ENCODE peak calls at places on chromosomes 11 and 22, in four cellular contexts. Y is tibial artery; T is CD8-positive, alpha-beta T cell; C is brain microvascular endothelial cell. V is an unnamed sample. For H3K27me3, the result is how much of the 10 kb centered on the place peaks cover.

GRCh38 chr11:117408356-117408755 is 80.7 kb downstream of the CEP164 start:
- DNase-seq in Y (no peak), T (no peak), C (no peak), V (no peak)

GRCh38 chr11:11296434-11296833 is 56.6 kb downstream of the CSNK2A3 start:
- DNase-seq in C (no peak), T (no peak), Y (no peak), V (no peak)

GRCh38 chr11:26947379-26947844 is 46.5 kb upstream of the FIBIN start:
- DNase-seq in T (no peak), Y (peak), C (peak), V (peak)

GRCh38 chr22:38012604-38013072 is 28.3 kb upstream of the SOX10 start:
- DNase-seq in C (peak), Y (no peak), T (no peak), V (no peak)

GRCh38 chr22:33908201-33909074 is 11.8 kb downstream of the LARGE1 start:
- DNase-seq in C (no peak), Y (no peak), T (no peak), V (no peak)

GRCh38 chr11:43404836-43405479 is 46.2 kb downstream of the TTC17 start:
- DNase-seq in T (no peak), Y (no peak), C (no peak), V (no peak)

GRCh38 chr22:30290318-30290678 is 993 bp upstream of the CASTOR1 start:
- DNase-seq in Y (peak), C (no peak), T (no peak), V (no peak)

GRCh38 chr11:67006029-67006884 is 16.7 kb upstream of the SYT12 start:
- DNase-seq in Y (peak), T (no peak), C (no peak), V (peak)

GRCh38 chr11:111911563-111912401 is at the start of gene CRYAB:
- DNase-seq in T (no peak), C (peak), Y (peak), V (peak)

GRCh38 chr22:35276019-35276418 is 18.7 kb downstream of the HMGXB4 start:
- DNase-seq in C (no peak), Y (no peak), T (no peak), V (no peak)

GRCh38 chr11:42013656-42014201 is 554.3 kb upstream of the LRRC4C start:
- DNase-seq in C (peak), Y (no peak), T (no peak), V (no peak)

GRCh38 chr22:46024136-46024840 is 47.3 kb upstream of the WNT7B start:
- DNase-seq in T (no peak), Y (no peak), C (no peak), V (no peak)

GRCh38 chr11:67439321-67440228 is 2.1 kb upstream of the PTPRCAP start:
- DNase-seq in Y (no peak), T (peak), C (no peak), V (peak)

GRCh38 chr11:44985721-44986120 is 35.0 kb upstream of the TP53I11 start:
- DNase-seq in T (no peak), C (no peak), Y (no peak), V (no peak)

GRCh38 chr11:2210366-2211112 is 38.9 kb upstream of the TH start:
- DNase-seq in Y (peak), C (no peak), T (peak), V (no peak)
- H3K27me3 ChIP-seq in Y (under half), C (under half), T (under half), V (under half)

DNA sequence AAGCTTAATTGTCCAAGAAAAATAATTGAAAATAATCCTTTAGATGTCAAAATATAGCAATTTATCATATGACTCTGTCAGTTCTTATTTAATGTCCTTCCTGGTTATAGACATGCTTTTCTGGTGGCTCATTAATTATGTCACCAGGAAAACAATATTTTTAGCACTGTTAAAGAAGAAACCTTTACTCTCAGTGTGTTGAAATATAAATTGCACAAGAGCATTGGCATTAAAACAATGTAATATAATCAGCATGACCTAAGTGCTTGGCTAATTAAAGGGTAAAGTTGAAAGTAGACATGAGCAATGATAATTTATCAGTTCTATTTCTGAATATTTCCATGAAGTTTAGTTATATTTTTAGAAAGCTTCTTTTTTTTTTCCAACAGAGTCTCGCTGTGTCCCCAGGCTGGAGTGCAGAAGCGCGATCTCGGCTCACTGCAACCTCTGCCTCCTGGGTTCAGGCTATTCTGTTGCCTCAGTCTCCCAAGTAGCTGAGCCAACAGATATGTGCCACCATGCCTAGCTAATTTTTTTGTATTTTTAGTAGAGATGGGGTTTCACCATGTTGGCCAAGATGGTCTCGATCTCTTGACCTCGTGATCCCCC is 232.3 kb downstream of the JRKL start:
- DNase-seq in C (no peak), T (no peak), Y (no peak), V (no peak)
- H3K27me3 ChIP-seq in C (under half), T (under half), Y (under half), V (under half)

GRCh38 chr22:47620391-47620790 is 857.9 kb downstream of the TBC1D22A start:
- DNase-seq in C (no peak), T (peak), Y (no peak), V (no peak)

GRCh38 chr22:47618180-47618579 is 855.7 kb downstream of the TBC1D22A start:
- DNase-seq in Y (no peak), T (no peak), C (no peak), V (no peak)

GRCh38 chr22:47618611-47619010 is 856.2 kb downstream of the TBC1D22A start:
- DNase-seq in Y (no peak), T (no peak), C (no peak), V (no peak)

GRCh38 chr22:47621253-47621652 is 858.8 kb downstream of the TBC1D22A start:
- DNase-seq in T (peak), Y (no peak), C (no peak), V (no peak)

GRCh38 chr22:47619631-47620030 is 857.2 kb downstream of the TBC1D22A start:
- DNase-seq in T (peak), C (no peak), Y (no peak), V (no peak)
- H3K27me3 ChIP-seq in T (under half), C (under half), Y (under half), V (under half)

DNA sequence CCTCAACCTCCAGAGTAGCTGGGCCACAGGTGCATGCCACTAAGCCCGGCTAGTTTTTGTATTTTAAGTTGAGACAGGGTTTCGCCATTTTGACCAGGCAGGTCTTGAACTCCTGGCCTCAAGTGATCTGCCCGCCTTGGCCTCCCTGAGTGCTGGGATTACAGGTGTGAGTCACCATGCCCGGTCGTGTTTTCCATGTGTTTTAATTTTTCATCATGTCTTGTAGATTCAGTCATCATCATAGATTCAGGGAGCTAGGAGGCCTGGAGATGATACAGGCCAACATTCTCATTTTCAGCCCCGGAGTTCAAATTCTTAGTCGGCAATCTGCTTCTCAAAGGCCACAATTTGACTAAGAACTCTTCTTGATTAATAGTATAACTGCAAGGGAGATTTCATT is 73.5 kb upstream of the GRAMD1B start:
- DNase-seq in T (no peak), C (no peak), Y (no peak), V (no peak)
- H3K27me3 ChIP-seq in T (under half), C (under half), Y (under half), V (under half)

GRCh38 chr11:72242141-72242540 is 1.8 kb downstream of the PHOX2A start:
- DNase-seq in C (no peak), Y (no peak), T (no peak), V (no peak)

GRCh38 chr11:72241290-72241781 is 2.6 kb downstream of the PHOX2A start:
- DNase-seq in Y (no peak), T (no peak), C (no peak), V (no peak)

GRCh38 chr11:72244317-72245231 is 598 bp upstream of the PHOX2A start:
- DNase-seq in C (no peak), Y (no peak), T (no peak), V (no peak)

GRCh38 chr11:72243567-72244316 is at the start of gene PHOX2A:
- DNase-seq in C (no peak), T (no peak), Y (no peak), V (no peak)

DNA sequence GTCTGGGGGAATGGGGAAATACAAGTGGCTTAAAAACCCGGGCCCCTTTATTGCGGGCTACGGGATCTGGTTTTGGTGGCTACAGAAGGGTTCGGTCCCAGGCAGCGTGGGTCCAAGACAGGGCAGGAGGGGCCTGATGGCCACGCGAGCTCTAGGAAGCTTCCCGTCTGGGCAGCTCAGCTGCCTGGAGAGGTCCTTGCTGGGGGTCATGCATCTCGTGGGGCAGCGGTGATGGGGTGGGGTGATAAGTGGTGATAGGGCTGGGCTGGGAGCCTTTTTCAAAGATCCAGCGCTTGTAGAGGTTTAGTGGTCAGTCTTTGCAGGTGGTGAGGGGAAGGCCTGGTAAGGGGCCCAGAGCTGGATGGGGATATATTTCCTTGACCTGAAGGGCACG is 806 bp downstream of the PHOX2A start:
- DNase-seq in C (no peak), T (no peak), Y (no peak), V (no peak)
- H3K27me3 ChIP-seq in C (half or more), T (under half), Y (half or more), V (under half)

DNA sequence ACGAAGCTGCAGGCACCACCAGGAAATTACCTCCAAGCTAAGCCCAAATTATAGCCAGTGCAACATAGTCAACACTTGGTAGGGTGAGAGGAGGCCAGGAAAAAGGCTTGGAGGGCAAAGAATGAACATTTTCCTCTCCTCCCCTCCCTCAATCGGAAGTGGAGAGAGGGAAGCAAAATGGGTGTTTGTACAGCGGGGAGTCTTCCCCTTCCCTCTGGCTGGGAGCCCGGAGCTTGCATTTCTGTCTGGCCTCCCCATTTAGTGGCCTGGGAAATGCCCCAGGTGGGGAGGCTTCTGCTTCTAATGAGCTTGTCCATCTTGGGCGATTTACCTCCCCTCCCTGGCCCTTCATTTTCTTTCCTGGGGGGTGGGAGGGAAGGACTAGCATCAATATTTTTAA is 29.8 kb upstream of the IGSF9B start:
- DNase-seq in C (no peak), Y (no peak), T (no peak), V (no peak)
- H3K27me3 ChIP-seq in C (under half), Y (under half), T (under half), V (under half)

GRCh38 chr11:12695221-12695794 is 21.1 kb downstream of the TEAD1 start:
- DNase-seq in Y (no peak), C (no peak), T (no peak), V (no peak)

GRCh38 chr11:12692238-12693074 is 18.2 kb downstream of the TEAD1 start:
- DNase-seq in Y (peak), C (peak), T (no peak), V (peak)

GRCh38 chr11:12693485-12694181 is 19.4 kb downstream of the TEAD1 start:
- DNase-seq in C (peak), Y (peak), T (no peak), V (peak)

GRCh38 chr11:12693075-12693473 is 18.9 kb downstream of the TEAD1 start:
- DNase-seq in T (no peak), C (no peak), Y (no peak), V (no peak)

DNA sequence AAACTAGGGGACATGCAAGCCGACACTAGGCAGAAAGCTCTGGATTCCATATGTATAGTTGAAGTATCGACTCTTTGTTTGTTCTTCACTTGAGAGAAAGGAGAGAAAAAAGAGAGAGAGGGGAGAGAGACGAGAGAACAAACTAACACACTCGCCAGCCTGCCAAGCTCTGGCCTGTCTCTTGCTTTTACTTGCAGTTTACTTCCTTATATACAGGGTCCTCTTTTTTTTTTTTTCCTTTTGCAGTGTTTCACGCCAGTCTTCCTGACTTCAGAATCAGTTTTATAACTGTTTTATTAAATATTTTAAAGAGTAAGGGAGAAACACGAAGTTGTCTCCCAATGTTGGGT is 19.9 kb downstream of the TEAD1 start:
- DNase-seq in T (no peak), C (no peak), Y (peak), V (no peak)
- H3K27me3 ChIP-seq in T (under half), C (under half), Y (under half), V (under half)

GRCh38 chr22:32661737-32662586 is 139.5 kb upstream of the TIMP3 start:
- DNase-seq in Y (no peak), C (peak), T (no peak), V (peak)
- H3K27me3 ChIP-seq in Y (under half), C (under half), T (under half), V (under half)

DNA sequence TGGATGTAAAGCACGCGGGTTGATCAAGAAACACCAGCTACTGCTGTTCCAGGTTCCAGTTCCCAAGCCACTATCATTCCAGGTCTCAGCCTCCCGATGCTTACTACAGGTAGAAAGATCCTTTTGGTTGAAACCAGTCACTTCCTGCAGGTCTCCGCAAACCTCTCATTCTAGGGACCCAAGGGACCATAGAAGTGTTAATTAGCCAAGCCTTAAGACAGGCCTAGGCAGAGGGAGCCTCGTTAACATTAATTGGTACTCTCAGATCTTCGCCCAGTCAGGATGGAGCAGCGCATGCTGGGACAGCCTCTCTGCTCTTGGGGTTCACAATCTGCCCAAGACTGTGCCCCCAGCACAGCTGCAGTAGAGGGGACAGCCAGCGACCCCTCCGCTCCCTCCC is 11.2 kb upstream of the OAF start:
- DNase-seq in Y (no peak), T (no peak), C (no peak), V (no peak)
- H3K27me3 ChIP-seq in Y (under half), T (under half), C (under half), V (under half)

V was measured in MG63.